ENCODE peak calls at places on chromosomes 11 and 22, in seven cellular contexts. R, P, I, K, T, B and M are unnamed samples.

GRCh38 chr11:93988455-93988854 is 32.7 kb upstream of the HEPHL1 start:
- DNase-seq in R (no peak), B (no peak), I (no peak), P (no peak), K (no peak), T (no peak), M (no peak)

GRCh38 chr11:78961186-78961782 is 386.6 kb upstream of the NARS2 start:
- DNase-seq in R (peak), P (peak), I (no peak), B (no peak), T (no peak), K (peak), M (peak)

GRCh38 chr11:101916422-101916821 is at the start of gene ANGPTL5:
- DNase-seq in R (peak), K (no peak), B (no peak), T (no peak), I (no peak), P (no peak), M (no peak)

GRCh38 chr22:39634530-39635399 is 64.2 kb downstream of the CACNA1I start:
- DNase-seq in B (no peak), R (no peak), P (no peak), K (peak), I (no peak), T (no peak), M (peak)

GRCh38 chr11:12810497-12810896 is 136.3 kb downstream of the TEAD1 start:
- DNase-seq in I (no peak), T (no peak), K (no peak), B (no peak), R (no peak), P (no peak), M (no peak)

GRCh38 chr22:17159504-17159951 is 451 bp upstream of the HDHD5 start:
- DNase-seq in T (peak), R (peak), P (no peak), B (no peak), K (peak), I (no peak), M (peak)

GRCh38 chr22:23549198-23549595 is 30.9 kb downstream of the IGLL1 start:
- DNase-seq in B (no peak), R (no peak), I (no peak), K (no peak), T (no peak), P (no peak), M (no peak)

GRCh38 chr11:73344191-73344607 is 32.0 kb upstream of the RELT start:
- DNase-seq in T (no peak), I (no peak), R (no peak), P (no peak), K (no peak), B (no peak), M (no peak)

GRCh38 chr22:24186892-24187670 is 5.8 kb downstream of the SUSD2 start:
- DNase-seq in P (no peak), K (no peak), I (no peak), R (no peak), T (no peak), B (no peak), M (no peak)

GRCh38 chr11:34558673-34559072 is 45.1 kb upstream of the ELF5 start:
- DNase-seq in B (no peak), I (no peak), R (no peak), P (no peak), K (no peak), T (no peak), M (peak)

GRCh38 chr11:128707671-128708070 is 13.8 kb downstream of the FLI1 start:
- DNase-seq in B (no peak), P (no peak), K (no peak), I (no peak), T (no peak), R (no peak), M (peak)

GRCh38 chr22:42930810-42931420 is 73.8 kb upstream of the ARFGAP3 start:
- DNase-seq in R (no peak), K (no peak), I (no peak), B (no peak), T (no peak), P (no peak), M (peak)

GRCh38 chr11:122656631-122657101 is 1.1 kb downstream of the UBASH3B start:
- DNase-seq in B (peak), R (peak), T (no peak), P (no peak), K (no peak), I (peak), M (peak)

GRCh38 chr11:34890812-34891211 is 25.4 kb downstream of the APIP start:
- DNase-seq in B (no peak), T (peak), P (no peak), I (peak), K (peak), R (peak), M (peak)

GRCh38 chr11:17810736-17811135 is 76.2 kb downstream of the KCNC1 start:
- DNase-seq in B (no peak), I (peak), T (no peak), K (no peak), R (no peak), P (no peak), M (peak)

GRCh38 chr22:35561796-35562526 is 21.3 kb downstream of the RASD2 start:
- DNase-seq in K (no peak), I (no peak), T (no peak), B (no peak), R (no peak), P (no peak), M (peak)

GRCh38 chr22:43917523-43917922 is 6.1 kb upstream of the PNPLA3 start:
- DNase-seq in P (no peak), R (no peak), B (no peak), T (no peak), I (no peak), K (no peak), M (no peak)